ENCODE peak calls at places on chromosomes 5 and 9, in ten cellular contexts. F is activated CD4-positive, alpha-beta memory T cell treated with anti-CD3 and anti-CD28 coated beads, Interleukin-2, amount 10 ng/mL, durations not matched to agents 7 days and 5 days; Z is cardiac fibroblast; I is DND-41; S is NCI-H345; T is NCI-H460; A is stimulated activated CD8-positive, alpha-beta memory T cell treated with anti-CD3 and anti-CD28 coated beads, Interleukin-4, amount 100 ng/mL, for 24 hours; R is GM04504; V is NCI-H1092 treated with DMSO at 0.1 percent for 48 hours; C is kidney epithelial cell. W is an unnamed sample.

GRCh38 chr9:132602207-132602606 is 19.8 kb downstream of the BARHL1 start:
- DNase-seq in T (no peak), V (no peak), C (no peak), R (no peak), S (no peak), I (no peak), Z (no peak), F (no peak), A (no peak), W (no peak)

GRCh38 chr9:27528278-27528885 is 1.2 kb downstream of the MOB3B start:
- DNase-seq in I (peak), C (no peak), F (peak), A (peak), Z (peak), S (no peak), T (no peak), V (no peak), R (no peak), W (peak)

GRCh38 chr9:108897324-108898096 is 35.4 kb downstream of the ACTL7A start:
- DNase-seq in I (no peak), C (no peak), T (no peak), V (no peak), S (no peak), A (no peak), Z (no peak), R (no peak), F (no peak), W (no peak)

GRCh38 chr9:115267788-115268187 is 149.8 kb upstream of the TNC start:
- DNase-seq in V (no peak), I (no peak), Z (peak), T (no peak), F (no peak), C (no peak), R (no peak), A (no peak), S (no peak), W (no peak)

GRCh38 chr5:179382486-179382885 is 37.2 kb upstream of the ADAMTS2 start:
- DNase-seq in A (no peak), F (no peak), S (no peak), Z (no peak), I (no peak), T (no peak), R (no peak), V (no peak), C (no peak), W (no peak)

GRCh38 chr5:2382776-2383677 is 368.4 kb downstream of the IRX2 start:
- DNase-seq in I (no peak), C (no peak), R (no peak), S (no peak), T (no peak), F (no peak), V (no peak), Z (no peak), A (no peak), W (no peak)

GRCh38 chr5:38835887-38836286 is 9.9 kb upstream of the OSMR start:
- DNase-seq in V (no peak), S (no peak), I (no peak), R (no peak), T (no peak), C (no peak), F (no peak), A (no peak), Z (peak), W (no peak)

GRCh38 chr5:94243612-94244011 is 374.8 kb downstream of the KIAA0825 start:
- DNase-seq in A (no peak), Z (no peak), T (no peak), I (no peak), S (no peak), F (no peak), C (no peak), R (peak), V (no peak), W (no peak)

GRCh38 chr9:94937214-94937903 is 210.9 kb downstream of the AOPEP start:
- DNase-seq in F (no peak), C (peak), T (peak), R (peak), V (no peak), S (no peak), I (no peak), Z (peak), A (no peak), W (no peak)

GRCh38 chr5:173291722-173292658 is 36.2 kb downstream of the STC2 start:
- DNase-seq in Z (peak), I (no peak), S (peak), F (no peak), V (no peak), C (no peak), R (no peak), T (no peak), A (no peak), W (no peak)

GRCh38 chr9:121226186-121226585 is 24.5 kb upstream of the RAB14 start:
- DNase-seq in Z (no peak), V (no peak), I (no peak), R (no peak), S (no peak), A (no peak), F (no peak), C (no peak), T (no peak), W (no peak)

GRCh38 chr5:179620703-179621350 is 2.6 kb downstream of the HNRNPH1 start:
- DNase-seq in R (no peak), C (no peak), T (no peak), I (no peak), F (no peak), A (no peak), S (no peak), Z (peak), V (no peak), W (no peak)

GRCh38 chr5:96235008-96235910 is 197.8 kb downstream of the PCSK1 start:
- DNase-seq in A (no peak), C (no peak), T (no peak), I (no peak), S (no peak), V (no peak), Z (peak), R (no peak), F (no peak), W (no peak)

GRCh38 chr5:135600971-135601381 is 22.2 kb upstream of the CXCL14 start:
- DNase-seq in Z (no peak), A (no peak), I (no peak), R (no peak), C (no peak), V (no peak), S (no peak), F (no peak), T (no peak), W (no peak)

GRCh38 chr5:147968855-147969254 is 62.5 kb upstream of the C5orf46 start:
- DNase-seq in T (no peak), C (no peak), I (no peak), Z (no peak), F (no peak), R (no peak), A (no peak), S (no peak), V (no peak), W (no peak)

GRCh38 chr9:114385412-114386181 is 2.2 kb downstream of the AKNA start:
- DNase-seq in A (peak), F (peak), V (no peak), C (peak), R (peak), I (peak), Z (peak), T (no peak), S (no peak), W (peak)

GRCh38 chr9:113998114-113998513 is 80.0 kb downstream of the AMBP start:
- DNase-seq in C (no peak), I (no peak), V (no peak), A (no peak), S (no peak), Z (no peak), F (peak), T (no peak), R (no peak), W (peak)

GRCh38 chr9:12922209-12922914 is 147.5 kb downstream of the LURAP1L start:
- DNase-seq in Z (peak), C (no peak), S (no peak), T (no peak), V (no peak), A (no peak), I (no peak), F (no peak), R (no peak), W (no peak)

GRCh38 chr5:150404121-150404990 is 8.4 kb downstream of the CD74 start:
- DNase-seq in T (no peak), Z (no peak), V (no peak), S (no peak), A (no peak), C (no peak), R (no peak), I (no peak), F (no peak), W (no peak)

GRCh38 chr5:129400395-129400983 is 59.6 kb upstream of the ADAMTS19 start:
- DNase-seq in I (no peak), R (no peak), T (no peak), F (no peak), Z (peak), C (no peak), A (no peak), V (no peak), S (no peak), W (no peak)

GRCh38 chr9:33619666-33620404 is 95.8 kb downstream of the ANKRD18B start:
- DNase-seq in Z (peak), I (no peak), T (peak), V (no peak), S (peak), C (peak), F (no peak), A (no peak), R (peak), W (no peak)

GRCh38 chr5:2441496-2442180 is 309.8 kb downstream of the IRX2 start:
- DNase-seq in R (no peak), C (no peak), I (no peak), T (no peak), A (no peak), F (no peak), S (no peak), V (no peak), Z (no peak), W (no peak)

GRCh38 chr5:132876020-132876759 is 2.7 kb downstream of the LEAP2 start:
- DNase-seq in V (no peak), Z (no peak), R (no peak), C (no peak), T (no peak), F (no peak), S (no peak), I (no peak), A (no peak), W (no peak)

GRCh38 chr5:131163315-131164119 is 1.5 kb downstream of the HINT1 start:
- DNase-seq in A (no peak), Z (peak), T (peak), S (no peak), R (no peak), V (no peak), C (no peak), F (no peak), I (no peak), W (no peak)

GRCh38 chr9:133862585-133863041 is 124.5 kb upstream of the SARDH start:
- DNase-seq in F (no peak), S (no peak), V (no peak), R (no peak), A (no peak), I (no peak), Z (no peak), T (no peak), C (no peak), W (no peak)

GRCh38 chr5:107425541-107426031 is 245.2 kb downstream of the EFNA5 start:
- DNase-seq in Z (peak), S (no peak), F (no peak), T (peak), C (peak), I (no peak), R (peak), A (no peak), V (no peak), W (no peak)

GRCh38 chr5:141826674-141827073 is 51.5 kb downstream of the PCDH1 start:
- DNase-seq in F (no peak), S (no peak), R (no peak), T (no peak), V (no peak), A (no peak), C (no peak), Z (no peak), I (no peak), W (no peak)

GRCh38 chr5:115637507-115637906 is 11.7 kb upstream of the TMED7 start:
- DNase-seq in Z (no peak), F (no peak), I (no peak), S (no peak), A (no peak), V (no peak), T (no peak), C (no peak), R (no peak), W (no peak)

GRCh38 chr5:179357036-179357435 is 11.8 kb upstream of the ADAMTS2 start:
- DNase-seq in V (no peak), I (no peak), S (no peak), F (no peak), C (no peak), R (no peak), Z (peak), A (no peak), T (no peak), W (no peak)

GRCh38 chr5:154868702-154869101 is 10.3 kb downstream of the CNOT8 start:
- DNase-seq in F (no peak), R (no peak), V (no peak), S (no peak), T (no peak), I (peak), A (no peak), C (no peak), Z (peak), W (no peak)

GRCh38 chr9:126707083-126707482 is 93.4 kb downstream of the LMX1B start:
- DNase-seq in T (no peak), I (no peak), C (no peak), R (no peak), S (no peak), Z (no peak), F (no peak), V (no peak), A (no peak), W (no peak)

GRCh38 chr5:55917402-55918096 is 66.4 kb downstream of the IL31RA start:
- DNase-seq in S (no peak), T (no peak), A (no peak), I (no peak), V (no peak), C (no peak), R (no peak), Z (no peak), F (no peak), W (no peak)

GRCh38 chr9:97840521-97840920 is 12.5 kb upstream of the FOXE1 start:
- DNase-seq in A (no peak), C (no peak), I (no peak), S (no peak), V (no peak), T (no peak), R (no peak), Z (peak), F (no peak), W (no peak)

GRCh38 chr9:120625222-120625621 is 45.3 kb upstream of the CDK5RAP2 start:
- DNase-seq in A (no peak), S (no peak), R (no peak), Z (peak), I (no peak), T (no peak), C (no peak), V (no peak), F (no peak), W (no peak)